ENCODE peak calls at places on chromosome 4, in five cellular contexts. One of them, this sample, is unnamed.

GRCh38 chr4:188106454-188106853 is 2.9 kb downstream of the TRIML2 start:
- DNase-seq in HuH-7.5: no peak
- DNase-seq in left lung: no peak
- DNase-seq in HCEC 1CT: no peak
- DNase-seq in hypothalamus: no peak
- DNase-seq in this sample: no peak

GRCh38 chr4:37891221-37892159 is 606 bp downstream of the TBC1D1 start:
- DNase-seq in HuH-7.5: peak; percentile 43
- DNase-seq in HCEC 1CT: no peak
- DNase-seq in hypothalamus: no peak
- DNase-seq in left lung: peak; percentile 41
- DNase-seq in this sample: peak; percentile 55

GRCh38 chr4:87555751-87556619 is 26.8 kb upstream of the SPARCL1 start:
- DNase-seq in HuH-7.5: no peak
- DNase-seq in left lung: no peak
- DNase-seq in HCEC 1CT: peak; percentile 51
- DNase-seq in hypothalamus: no peak
- DNase-seq in this sample: peak; percentile 51

GRCh38 chr4:26787461-26788340 is 72.9 kb upstream of the STIM2 start:
- DNase-seq in HCEC 1CT: peak; percentile 22
- DNase-seq in left lung: no peak
- DNase-seq in HuH-7.5: no peak
- DNase-seq in hypothalamus: no peak
- DNase-seq in this sample: peak; percentile 57

GRCh38 chr4:2961411-2962098 is 1.7 kb downstream of the NOP14 start:
- DNase-seq in HuH-7.5: no peak
- DNase-seq in HCEC 1CT: no peak
- DNase-seq in hypothalamus: no peak
- DNase-seq in left lung: no peak
- DNase-seq in this sample: no peak

GRCh38 chr4:186999676-187000075 is 276.0 kb upstream of the FAT1 start:
- DNase-seq in HCEC 1CT: no peak
- DNase-seq in HuH-7.5: no peak
- DNase-seq in hypothalamus: no peak
- DNase-seq in left lung: no peak
- DNase-seq in this sample: no peak

GRCh38 chr4:78627046-78627965 is 75.7 kb downstream of the ANXA3 start:
- DNase-seq in hypothalamus: no peak
- DNase-seq in left lung: no peak
- DNase-seq in HuH-7.5: no peak
- DNase-seq in HCEC 1CT: no peak
- DNase-seq in this sample: no peak

GRCh38 chr4:118765399-118765798 is 70.5 kb downstream of the SEC24D start:
- DNase-seq in hypothalamus: no peak
- DNase-seq in HCEC 1CT: peak; percentile 93
- DNase-seq in HuH-7.5: no peak
- DNase-seq in left lung: no peak
- DNase-seq in this sample: no peak

GRCh38 chr4:79445371-79445781 is 37.3 kb upstream of the GK2 start:
- DNase-seq in hypothalamus: no peak
- DNase-seq in HCEC 1CT: no peak
- DNase-seq in left lung: no peak
- DNase-seq in HuH-7.5: no peak
- DNase-seq in this sample: no peak

GRCh38 chr4:124191329-124191728 is 521.2 kb downstream of the ANKRD50 start:
- DNase-seq in HCEC 1CT: no peak
- DNase-seq in left lung: no peak
- DNase-seq in HuH-7.5: no peak
- DNase-seq in hypothalamus: no peak
- DNase-seq in this sample: no peak

GRCh38 chr4:12852338-12853307 is 631.5 kb downstream of the RAB28 start:
- DNase-seq in HuH-7.5: peak; percentile 37
- DNase-seq in left lung: no peak
- DNase-seq in hypothalamus: no peak
- DNase-seq in HCEC 1CT: peak; percentile 30
- DNase-seq in this sample: no peak

GRCh38 chr4:61445374-61446063 is 245.4 kb downstream of the ADGRL3 start:
- DNase-seq in left lung: no peak
- DNase-seq in hypothalamus: no peak
- DNase-seq in HCEC 1CT: no peak
- DNase-seq in HuH-7.5: no peak
- DNase-seq in this sample: no peak

GRCh38 chr4:101191302-101192098 is 155.8 kb downstream of the PPP3CA start:
- DNase-seq in HuH-7.5: no peak
- DNase-seq in left lung: peak; percentile 61
- DNase-seq in HCEC 1CT: no peak
- DNase-seq in hypothalamus: no peak
- DNase-seq in this sample: peak; percentile 85

GRCh38 chr4:3372264-3372932 is 69.4 kb upstream of the HGFAC start:
- DNase-seq in HCEC 1CT: no peak
- DNase-seq in HuH-7.5: no peak
- DNase-seq in left lung: no peak
- DNase-seq in hypothalamus: no peak
- DNase-seq in this sample: no peak

GRCh38 chr4:81521708-81522107 is 50.0 kb upstream of the RASGEF1B start:
- DNase-seq in left lung: no peak
- DNase-seq in HuH-7.5: no peak
- DNase-seq in HCEC 1CT: no peak
- DNase-seq in hypothalamus: no peak
- DNase-seq in this sample: no peak

GRCh38 chr4:17934286-17934685 is 87.3 kb downstream of the LCORL start:
- DNase-seq in HCEC 1CT: no peak
- DNase-seq in left lung: no peak
- DNase-seq in HuH-7.5: no peak
- DNase-seq in hypothalamus: no peak
- DNase-seq in this sample: no peak

GRCh38 chr4:152983774-152984411 is 47.8 kb downstream of the FHDC1 start:
- DNase-seq in hypothalamus: no peak
- DNase-seq in HuH-7.5: no peak
- DNase-seq in HCEC 1CT: peak; percentile 4
- DNase-seq in left lung: no peak
- DNase-seq in this sample: no peak

GRCh38 chr4:141575884-141576283 is 60.5 kb upstream of the IL15 start:
- DNase-seq in left lung: no peak
- DNase-seq in HCEC 1CT: no peak
- DNase-seq in hypothalamus: no peak
- DNase-seq in HuH-7.5: no peak
- DNase-seq in this sample: no peak

This sample was measured in aorta.